ENCODE peak calls at places on chromosomes 4 and X, in five cellular contexts. Q is heart left ventricle, A is heart right ventricle, X is HL-60, V is testis. T is an unnamed sample.

GRCh38 chr4:137632842-137633241 is 100.5 kb upstream of the PCDH18 start:
- DNase-seq in Q (no peak), A (no peak), X (no peak), V (no peak), T (no peak)

GRCh38 chr4:147138171-147138570 is 192.5 kb upstream of the TTC29 start:
- DNase-seq in Q (no peak), A (peak; percentile 13), X (no peak), V (no peak), T (no peak)

GRCh38 chrX:73817381-73818199 is 254.6 kb downstream of the CHIC1 start:
- DNase-seq in Q (no peak), A (no peak), X (no peak), V (no peak), T (no peak)

GRCh38 chrX:16278927-16279326 is 111.6 kb downstream of the MAGEB17 start:
- DNase-seq in Q (no peak), A (no peak), X (no peak), V (no peak), T (no peak)

GRCh38 chr4:8746523-8747466 is 124.8 kb downstream of the HMX1 start:
- DNase-seq in Q (peak; percentile 37), A (no peak), X (no peak), V (no peak), T (no peak)

GRCh38 chr4:185916683-185917082 is 104.7 kb upstream of the SORBS2 start:
- DNase-seq in Q (no peak), A (no peak), X (no peak), V (no peak), T (no peak)

GRCh38 chr4:151781026-151781425 is 20.2 kb upstream of the GATB start:
- DNase-seq in Q (peak; percentile 61), A (peak; percentile 69), X (no peak), V (peak; percentile 33), T (no peak)

GRCh38 chrX:72714471-72714916 is 388 bp upstream of the PHKA1 start:
- DNase-seq in Q (peak; percentile 75), A (peak; percentile 59), X (no peak), V (peak; percentile 72), T (peak; percentile 67)

GRCh38 chr4:108168213-108168671 is 490 bp downstream of the LEF1 start:
- DNase-seq in Q (no peak), A (no peak), X (no peak), V (no peak), T (peak; percentile 11)

GRCh38 chrX:70132244-70132643 is 1.0 kb upstream of the IGBP1 start:
- DNase-seq in Q (no peak), A (no peak), X (no peak), V (no peak), T (peak; percentile 32)

GRCh38 chr4:21879187-21879586 is 69.4 kb downstream of the KCNIP4 start:
- DNase-seq in Q (no peak), A (no peak), X (no peak), V (no peak), T (no peak)

GRCh38 chr4:86670739-86671138 is 76.6 kb downstream of the PTPN13 start:
- DNase-seq in Q (no peak), A (no peak), X (no peak), V (no peak), T (peak; percentile 91)

GRCh38 chrX:74426615-74427014 is 5.3 kb downstream of the SLC16A2 start:
- DNase-seq in Q (no peak), A (no peak), X (no peak), V (no peak), T (peak; percentile 49)

GRCh38 chr4:14254252-14254651 is 626.7 kb upstream of the BOD1L1 start:
- DNase-seq in Q (peak; percentile 55), A (peak; percentile 4), X (no peak), V (peak; percentile 58), T (peak; percentile 60)

GRCh38 chr4:105399535-105400161 is 74.2 kb downstream of the PPA2 start:
- DNase-seq in Q (no peak), A (no peak), X (no peak), V (no peak), T (peak; percentile 92)

GRCh38 chrX:55135171-55135570 is 46.4 kb downstream of the PAGE2 start:
- DNase-seq in Q (peak; percentile 51), A (peak; percentile 9), X (no peak), V (peak; percentile 50), T (peak; percentile 49)
- TF ChIP-seq CTCF in Q (peak; percentile 38), A (peak; percentile 53), X (no peak), V (peak; percentile 52), T (peak; percentile 74)

DNA sequence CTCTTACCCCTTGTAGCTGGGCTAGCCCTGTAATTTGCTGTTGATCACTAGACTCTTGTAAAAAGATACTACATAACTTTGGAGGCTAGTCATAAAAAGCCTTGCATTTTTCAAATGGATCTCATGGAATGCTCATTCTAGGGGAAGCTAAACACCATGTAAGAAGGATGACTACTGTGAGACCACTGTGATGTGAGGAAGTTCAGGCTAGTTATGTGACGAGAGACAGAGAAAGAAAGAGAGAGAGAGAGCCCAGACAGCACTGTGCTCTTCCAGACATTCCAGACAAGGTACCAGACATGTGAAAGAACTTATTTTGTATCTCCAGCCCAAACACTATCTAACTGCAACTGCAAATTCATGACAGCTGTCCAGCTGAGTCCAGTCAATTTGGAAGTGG is 404.6 kb upstream of the PITX2 start:
- DNase-seq in Q (no peak), A (no peak), X (no peak), V (no peak), T (no peak)
- H3K4me3 ChIP-seq in Q (no peak overlapping the region), A (no peak overlapping the region), X (no peak overlapping the region), V (no peak overlapping the region), T (no peak overlapping the region)

GRCh38 chr4:122827899-122828601 is 1.4 kb downstream of the FGF2 start:
- DNase-seq in Q (no peak), A (no peak), X (no peak), V (peak; percentile 48), T (peak; percentile 64)
- TF ChIP-seq CTCF in Q (no peak), A (no peak), X (no peak), V (peak; percentile 18), T (no peak)

DNA sequence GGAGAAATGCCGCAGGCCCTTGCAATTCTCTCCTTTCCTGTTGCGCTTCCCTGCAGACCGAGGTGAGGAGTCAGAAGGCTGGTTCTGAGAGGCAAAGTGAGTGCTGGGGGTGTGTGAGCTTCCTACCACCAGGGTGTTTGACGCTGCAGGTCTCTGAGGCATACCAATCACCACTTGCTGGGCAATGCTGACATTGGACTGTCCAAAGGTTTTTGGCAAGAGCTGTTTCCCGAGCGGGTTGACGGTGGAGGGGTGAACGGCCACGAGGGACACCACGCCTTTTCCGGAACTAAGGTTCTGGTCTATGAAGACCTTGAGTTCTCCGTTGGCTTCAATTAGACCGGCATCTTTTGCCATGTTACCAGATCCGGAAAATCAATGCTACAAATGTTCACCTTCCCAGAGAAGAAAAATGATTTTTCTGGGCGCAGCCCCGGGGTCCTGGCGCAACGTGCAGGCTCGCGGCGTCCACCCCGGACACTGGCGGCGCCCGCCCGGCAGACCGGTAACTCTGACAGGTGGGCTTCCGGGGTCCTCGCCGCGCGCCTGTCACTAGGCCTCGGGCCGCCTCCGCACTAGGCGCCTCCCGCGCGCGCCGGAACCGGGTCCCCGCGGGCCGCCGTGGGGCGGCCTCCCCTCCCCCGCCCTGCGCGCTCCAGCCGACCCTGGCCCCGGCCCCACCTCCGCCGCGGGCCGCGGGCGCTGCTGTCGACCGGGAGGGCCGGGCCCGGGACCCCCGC is 44.9 kb upstream of the FAM47C start:
- DNase-seq in Q (no peak), A (no peak), X (no peak), V (no peak), T (no peak)
- H3K4me3 ChIP-seq in Q (no peak overlapping the region), A (no peak overlapping the region), X (no peak overlapping the region), V (no peak overlapping the region), T (no peak overlapping the region)

GRCh38 chr4:168555437-168555836 is 58.6 kb downstream of the PALLD start:
- DNase-seq in Q (no peak), A (no peak), X (no peak), V (no peak), T (no peak)
- TF ChIP-seq CTCF in Q (no peak), A (no peak), X (no peak), V (no peak), T (no peak)

DNA sequence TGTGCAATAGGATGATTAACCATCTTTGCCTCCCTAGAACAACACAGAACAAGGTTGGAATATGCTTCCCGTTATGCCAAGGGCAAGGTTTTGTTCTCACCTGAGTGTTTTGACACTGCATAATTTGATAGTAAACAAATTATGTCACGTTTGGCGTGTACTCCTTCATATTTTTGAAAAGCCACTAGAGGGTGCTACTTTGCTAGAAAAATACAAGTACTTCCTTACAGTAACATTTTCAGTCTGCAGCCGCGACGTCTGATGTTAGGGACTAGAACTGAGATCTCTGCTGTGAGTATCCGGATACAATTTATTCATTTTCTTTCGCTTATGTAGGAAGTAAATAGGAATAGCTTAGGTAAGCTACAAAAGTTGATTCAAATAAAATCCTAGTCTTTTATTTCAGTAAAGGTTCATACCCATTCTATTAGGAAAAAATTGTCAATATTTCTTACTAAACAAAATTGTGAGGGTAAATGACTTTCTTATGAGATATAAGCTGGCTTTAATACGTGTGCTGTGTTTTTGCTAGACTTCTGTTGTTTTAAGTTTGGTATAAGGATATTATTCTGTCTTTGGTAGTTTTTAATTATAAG is 181.1 kb upstream of the WDFY3 start:
- DNase-seq in Q (peak; percentile 58), A (peak; percentile 65), X (no peak), V (peak; percentile 83), T (peak; percentile 79)
- H3K4me3 ChIP-seq in Q (no peak overlapping the region), A (no peak overlapping the region), X (no peak overlapping the region), V (no peak overlapping the region), T (no peak overlapping the region)

T was measured in epithelial cell of esophagus.